ENCODE peak calls at places on chromosome 9, in nine cellular contexts. One of them, this sample, is unnamed.

GRCh38 chr9:91758491-91758981 is 191.5 kb downstream of the ROR2 start:
- DNase-seq in stomach: peak; percentile 55
- DNase-seq in cardiac muscle cell: peak; percentile 74
- DNase-seq in right cardiac atrium: no peak
- DNase-seq in astrocyte: no peak
- DNase-seq in fibroblast of lung: peak; percentile 36
- DNase-seq in dorsolateral prefrontal cortex: no peak
- DNase-seq in SJSA1: peak; percentile 23
- DNase-seq in mesendoderm: peak; percentile 82
- DNase-seq in this sample: peak; percentile 46

GRCh38 chr9:124191691-124192208 is 66.0 kb upstream of the NEK6 start:
- DNase-seq in right cardiac atrium: no peak
- DNase-seq in dorsolateral prefrontal cortex: no peak
- DNase-seq in stomach: peak; percentile 4
- DNase-seq in SJSA1: no peak
- DNase-seq in mesendoderm: no peak
- DNase-seq in astrocyte: no peak
- DNase-seq in fibroblast of lung: no peak
- DNase-seq in cardiac muscle cell: no peak
- DNase-seq in this sample: no peak

GRCh38 chr9:88535226-88535931 is 401 bp downstream of the NXNL2 start:
- DNase-seq in right cardiac atrium: no peak
- DNase-seq in stomach: peak; percentile 30
- DNase-seq in dorsolateral prefrontal cortex: no peak
- DNase-seq in SJSA1: no peak
- DNase-seq in fibroblast of lung: peak; percentile 18
- DNase-seq in astrocyte: no peak
- DNase-seq in mesendoderm: peak; percentile 55
- DNase-seq in cardiac muscle cell: no peak
- DNase-seq in this sample: no peak

GRCh38 chr9:91500509-91501011 is 76.9 kb upstream of the NFIL3 start:
- DNase-seq in stomach: no peak
- DNase-seq in cardiac muscle cell: peak; percentile 85
- DNase-seq in dorsolateral prefrontal cortex: no peak
- DNase-seq in astrocyte: peak; percentile 96
- DNase-seq in fibroblast of lung: peak; percentile 96
- DNase-seq in right cardiac atrium: no peak
- DNase-seq in SJSA1: peak; percentile 73
- DNase-seq in mesendoderm: no peak
- DNase-seq in this sample: peak; percentile 77

GRCh38 chr9:129627556-129628492 is 1.9 kb downstream of the NTMT1 start:
- DNase-seq in dorsolateral prefrontal cortex: no peak
- DNase-seq in cardiac muscle cell: no peak
- DNase-seq in stomach: no peak
- DNase-seq in fibroblast of lung: peak; percentile 39
- DNase-seq in SJSA1: no peak
- DNase-seq in mesendoderm: no peak
- DNase-seq in right cardiac atrium: no peak
- DNase-seq in astrocyte: peak; percentile 12
- DNase-seq in this sample: no peak

GRCh38 chr9:98081477-98082219 is 25.1 kb downstream of the NANS start:
- DNase-seq in stomach: peak; percentile 54
- DNase-seq in cardiac muscle cell: no peak
- DNase-seq in fibroblast of lung: peak; percentile 10
- DNase-seq in SJSA1: no peak
- DNase-seq in mesendoderm: no peak
- DNase-seq in dorsolateral prefrontal cortex: no peak
- DNase-seq in right cardiac atrium: no peak
- DNase-seq in astrocyte: no peak
- DNase-seq in this sample: peak; percentile 65

GRCh38 chr9:90508940-90509339 is 133.7 kb downstream of the DIRAS2 start:
- DNase-seq in right cardiac atrium: no peak
- DNase-seq in astrocyte: peak; percentile 20
- DNase-seq in cardiac muscle cell: peak; percentile 12
- DNase-seq in dorsolateral prefrontal cortex: no peak
- DNase-seq in SJSA1: no peak
- DNase-seq in fibroblast of lung: peak; percentile 33
- DNase-seq in stomach: no peak
- DNase-seq in mesendoderm: peak; percentile 19
- DNase-seq in this sample: peak; percentile 22

GRCh38 chr9:93942176-93942575 is 13.0 kb downstream of the BARX1 start:
- DNase-seq in dorsolateral prefrontal cortex: no peak
- DNase-seq in mesendoderm: no peak
- DNase-seq in right cardiac atrium: no peak
- DNase-seq in SJSA1: no peak
- DNase-seq in astrocyte: no peak
- DNase-seq in cardiac muscle cell: no peak
- DNase-seq in stomach: no peak
- DNase-seq in fibroblast of lung: no peak
- DNase-seq in this sample: no peak

GRCh38 chr9:130029223-130029583 is 13.8 kb downstream of the FNBP1 start:
- DNase-seq in stomach: no peak
- DNase-seq in right cardiac atrium: no peak
- DNase-seq in fibroblast of lung: no peak
- DNase-seq in SJSA1: no peak
- DNase-seq in cardiac muscle cell: no peak
- DNase-seq in mesendoderm: no peak
- DNase-seq in dorsolateral prefrontal cortex: no peak
- DNase-seq in astrocyte: no peak
- DNase-seq in this sample: no peak

GRCh38 chr9:130766031-130766903 is 68.8 kb upstream of the ABL1 start:
- DNase-seq in fibroblast of lung: peak; percentile 78
- DNase-seq in cardiac muscle cell: no peak
- DNase-seq in SJSA1: no peak
- DNase-seq in stomach: no peak
- DNase-seq in dorsolateral prefrontal cortex: no peak
- DNase-seq in mesendoderm: peak; percentile 31
- DNase-seq in astrocyte: peak; percentile 71
- DNase-seq in right cardiac atrium: no peak
- DNase-seq in this sample: no peak

GRCh38 chr9:70566066-70566465 is 151.6 kb upstream of the KLF9 start:
- DNase-seq in right cardiac atrium: no peak
- DNase-seq in astrocyte: no peak
- DNase-seq in cardiac muscle cell: no peak
- DNase-seq in fibroblast of lung: no peak
- DNase-seq in stomach: no peak
- DNase-seq in SJSA1: no peak
- DNase-seq in dorsolateral prefrontal cortex: no peak
- DNase-seq in mesendoderm: no peak
- DNase-seq in this sample: no peak

GRCh38 chr9:121609845-121610637 is 41.4 kb upstream of the DAB2IP start:
- DNase-seq in mesendoderm: peak; percentile 86
- DNase-seq in cardiac muscle cell: peak; percentile 42
- DNase-seq in fibroblast of lung: peak; percentile 92
- DNase-seq in astrocyte: peak; percentile 92
- DNase-seq in SJSA1: no peak
- DNase-seq in stomach: peak; percentile 66
- DNase-seq in right cardiac atrium: peak; percentile 62
- DNase-seq in dorsolateral prefrontal cortex: peak; percentile 47
- DNase-seq in this sample: peak; percentile 89

GRCh38 chr9:131826966-131827525 is 87.2 kb upstream of the RAPGEF1 start:
- DNase-seq in mesendoderm: no peak
- DNase-seq in fibroblast of lung: no peak
- DNase-seq in astrocyte: no peak
- DNase-seq in cardiac muscle cell: no peak
- DNase-seq in right cardiac atrium: no peak
- DNase-seq in dorsolateral prefrontal cortex: no peak
- DNase-seq in stomach: no peak
- DNase-seq in SJSA1: no peak
- DNase-seq in this sample: no peak

GRCh38 chr9:131831380-131832165 is 91.7 kb upstream of the RAPGEF1 start:
- DNase-seq in mesendoderm: no peak
- DNase-seq in dorsolateral prefrontal cortex: no peak
- DNase-seq in stomach: no peak
- DNase-seq in SJSA1: no peak
- DNase-seq in astrocyte: no peak
- DNase-seq in fibroblast of lung: no peak
- DNase-seq in right cardiac atrium: no peak
- DNase-seq in cardiac muscle cell: no peak
- DNase-seq in this sample: no peak

GRCh38 chr9:131826053-131826452 is 86.2 kb upstream of the RAPGEF1 start:
- DNase-seq in SJSA1: no peak
- DNase-seq in astrocyte: no peak
- DNase-seq in dorsolateral prefrontal cortex: no peak
- DNase-seq in mesendoderm: no peak
- DNase-seq in fibroblast of lung: no peak
- DNase-seq in stomach: no peak
- DNase-seq in right cardiac atrium: no peak
- DNase-seq in cardiac muscle cell: no peak
- DNase-seq in this sample: no peak

GRCh38 chr9:131824953-131825495 is 85.1 kb upstream of the RAPGEF1 start:
- DNase-seq in dorsolateral prefrontal cortex: no peak
- DNase-seq in right cardiac atrium: no peak
- DNase-seq in stomach: no peak
- DNase-seq in astrocyte: no peak
- DNase-seq in cardiac muscle cell: no peak
- DNase-seq in SJSA1: no peak
- DNase-seq in fibroblast of lung: no peak
- DNase-seq in mesendoderm: no peak
- DNase-seq in this sample: no peak

DNA sequence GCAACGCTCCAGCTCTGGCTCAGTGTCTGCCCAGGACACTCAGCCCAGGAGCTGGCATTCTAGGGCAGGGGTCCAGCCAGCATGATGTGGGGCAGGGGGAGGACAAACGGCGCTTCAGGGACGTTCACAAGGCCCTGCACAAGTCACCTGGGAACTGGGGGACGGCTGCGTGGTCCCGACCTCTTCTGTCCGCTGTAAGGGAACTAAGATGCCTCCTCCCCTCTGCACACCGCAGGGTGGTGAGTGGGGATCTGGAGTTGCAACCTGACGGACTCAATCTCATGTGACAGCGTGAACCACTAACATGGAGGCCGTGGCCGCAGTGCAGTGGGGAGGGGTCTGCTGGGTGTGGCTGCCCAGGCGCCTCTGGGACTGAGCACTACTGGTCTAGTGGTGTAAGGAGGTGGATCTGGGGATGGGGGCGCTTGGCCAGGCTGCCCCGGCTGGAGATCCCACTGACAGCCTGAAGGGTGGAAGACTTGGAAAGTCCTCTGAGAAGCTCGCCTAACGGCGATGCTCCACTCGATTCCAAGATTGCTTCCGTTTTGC is 88.0 kb upstream of the RAPGEF1 start:
- DNase-seq in dorsolateral prefrontal cortex: no peak
- DNase-seq in mesendoderm: no peak
- DNase-seq in right cardiac atrium: no peak
- DNase-seq in stomach: no peak
- DNase-seq in fibroblast of lung: no peak
- DNase-seq in astrocyte: no peak
- DNase-seq in cardiac muscle cell: no peak
- DNase-seq in SJSA1: no peak
- DNase-seq in this sample: no peak
- H3K27me3 ChIP-seq in dorsolateral prefrontal cortex: no peaks in the 10 kb centered on the region
- H3K27me3 ChIP-seq in mesendoderm: no peaks in the 10 kb centered on the region
- H3K27me3 ChIP-seq in right cardiac atrium: no peaks in the 10 kb centered on the region
- H3K27me3 ChIP-seq in stomach: peaks cover 47% of the 10 kb centered on the region
- H3K27me3 ChIP-seq in fibroblast of lung: peaks cover 38% of the 10 kb centered on the region
- H3K27me3 ChIP-seq in astrocyte: peaks cover 36% of the 10 kb centered on the region
- H3K27me3 ChIP-seq in cardiac muscle cell: no peaks in the 10 kb centered on the region
- H3K27me3 ChIP-seq in SJSA1: peaks cover 30% of the 10 kb centered on the region
- H3K27me3 ChIP-seq in this sample: no peaks in the 10 kb centered on the region

DNA sequence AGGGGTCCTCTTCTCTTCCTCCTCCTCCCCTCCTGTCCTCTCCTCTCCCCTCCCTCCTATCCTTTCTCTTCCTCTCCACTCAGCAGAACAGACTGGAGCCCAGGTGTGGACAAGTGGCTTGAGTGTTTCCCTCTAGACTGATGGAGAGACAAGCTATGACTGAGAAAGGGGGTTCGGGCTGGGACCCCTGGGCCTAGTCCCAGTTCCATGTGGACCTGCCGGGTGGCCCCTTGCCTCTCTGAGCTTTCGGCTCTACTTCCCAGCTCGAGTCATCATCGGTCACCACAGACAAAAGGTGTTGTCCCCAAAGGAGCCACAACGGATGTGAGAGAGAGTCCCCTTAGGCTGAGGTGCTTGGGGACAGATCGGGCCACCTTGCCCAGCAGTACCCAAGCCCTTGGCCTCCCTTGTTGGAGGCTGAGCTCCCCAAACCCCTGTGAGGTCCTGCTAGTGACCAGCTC is 3.4 kb upstream of the RXRA start:
- DNase-seq in right cardiac atrium: peak; percentile 9
- DNase-seq in mesendoderm: no peak
- DNase-seq in astrocyte: no peak
- DNase-seq in fibroblast of lung: no peak
- DNase-seq in SJSA1: no peak
- DNase-seq in cardiac muscle cell: no peak
- DNase-seq in dorsolateral prefrontal cortex: no peak
- DNase-seq in stomach: no peak
- DNase-seq in this sample: no peak
- H3K27me3 ChIP-seq in right cardiac atrium: no peaks in the 10 kb centered on the region
- H3K27me3 ChIP-seq in mesendoderm: no peaks in the 10 kb centered on the region
- H3K27me3 ChIP-seq in astrocyte: no peaks in the 10 kb centered on the region
- H3K27me3 ChIP-seq in fibroblast of lung: no peaks in the 10 kb centered on the region
- H3K27me3 ChIP-seq in SJSA1: no peaks in the 10 kb centered on the region
- H3K27me3 ChIP-seq in cardiac muscle cell: no peaks in the 10 kb centered on the region
- H3K27me3 ChIP-seq in dorsolateral prefrontal cortex: no peaks in the 10 kb centered on the region
- H3K27me3 ChIP-seq in stomach: no peaks in the 10 kb centered on the region
- H3K27me3 ChIP-seq in this sample: no peaks in the 10 kb centered on the region

GRCh38 chr9:35856882-35857281 is 13.3 kb downstream of the OR13J1 start:
- DNase-seq in right cardiac atrium: no peak
- DNase-seq in cardiac muscle cell: no peak
- DNase-seq in SJSA1: no peak
- DNase-seq in mesendoderm: no peak
- DNase-seq in astrocyte: no peak
- DNase-seq in dorsolateral prefrontal cortex: no peak
- DNase-seq in stomach: no peak
- DNase-seq in fibroblast of lung: no peak
- DNase-seq in this sample: no peak
- H3K27me3 ChIP-seq in right cardiac atrium: no peaks in the 10 kb centered on the region
- H3K27me3 ChIP-seq in cardiac muscle cell: no peaks in the 10 kb centered on the region
- H3K27me3 ChIP-seq in SJSA1: no peaks in the 10 kb centered on the region
- H3K27me3 ChIP-seq in mesendoderm: no peaks in the 10 kb centered on the region
- H3K27me3 ChIP-seq in astrocyte: peaks cover 14% of the 10 kb centered on the region
- H3K27me3 ChIP-seq in dorsolateral prefrontal cortex: no peaks in the 10 kb centered on the region
- H3K27me3 ChIP-seq in stomach: peaks cover 43% of the 10 kb centered on the region
- H3K27me3 ChIP-seq in fibroblast of lung: peaks cover 18% of the 10 kb centered on the region
- H3K27me3 ChIP-seq in this sample: peaks cover 15% of the 10 kb centered on the region

DNA sequence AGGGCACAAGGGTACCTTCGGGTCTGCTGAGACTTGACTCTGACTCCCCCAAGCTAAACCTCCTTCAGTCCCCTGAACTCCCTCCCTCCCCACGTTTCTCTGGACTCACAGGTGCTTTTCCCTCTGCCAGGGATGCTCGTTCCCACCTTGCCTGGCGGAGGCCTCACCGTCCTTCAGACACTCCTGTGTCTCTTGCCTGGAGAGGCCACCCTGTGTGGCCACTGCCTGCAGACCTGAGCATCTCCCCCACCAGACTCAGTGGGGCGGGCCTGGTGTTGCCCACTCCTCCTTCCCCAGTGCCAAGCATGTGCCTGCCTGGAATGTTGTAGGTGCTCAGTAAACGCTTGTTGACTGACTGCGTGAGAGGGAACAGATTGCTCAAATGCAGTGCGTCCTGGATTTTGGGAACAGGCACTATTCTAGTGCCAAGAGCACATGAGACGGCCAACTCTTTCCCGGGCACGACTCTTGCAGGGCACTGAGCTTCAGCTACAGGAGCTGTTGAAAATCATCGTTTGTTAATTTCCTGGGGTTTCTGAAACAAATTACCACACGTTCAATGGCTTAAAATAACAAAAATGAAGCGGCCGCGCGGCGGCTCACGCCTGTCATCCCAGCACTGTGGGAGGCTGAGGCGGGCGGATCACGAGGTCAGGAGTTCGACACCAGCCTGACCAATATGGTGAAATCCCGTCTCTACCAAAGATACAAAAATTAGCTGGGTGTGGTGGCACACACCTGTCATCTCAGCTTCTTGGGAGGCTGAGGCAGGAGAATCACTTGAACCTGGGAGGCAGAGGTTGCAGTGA is 71.0 kb upstream of the BARHL1 start:
- DNase-seq in SJSA1: no peak
- DNase-seq in mesendoderm: no peak
- DNase-seq in astrocyte: no peak
- DNase-seq in stomach: no peak
- DNase-seq in fibroblast of lung: no peak
- DNase-seq in dorsolateral prefrontal cortex: no peak
- DNase-seq in right cardiac atrium: no peak
- DNase-seq in cardiac muscle cell: no peak
- DNase-seq in this sample: no peak
- H3K27me3 ChIP-seq in SJSA1: peaks cover 13% of the 10 kb centered on the region
- H3K27me3 ChIP-seq in mesendoderm: no peaks in the 10 kb centered on the region
- H3K27me3 ChIP-seq in astrocyte: peaks cover 21% of the 10 kb centered on the region
- H3K27me3 ChIP-seq in stomach: peaks cover 76% of the 10 kb centered on the region
- H3K27me3 ChIP-seq in fibroblast of lung: no peaks in the 10 kb centered on the region
- H3K27me3 ChIP-seq in dorsolateral prefrontal cortex: no peaks in the 10 kb centered on the region
- H3K27me3 ChIP-seq in right cardiac atrium: no peaks in the 10 kb centered on the region
- H3K27me3 ChIP-seq in cardiac muscle cell: no peaks in the 10 kb centered on the region
- H3K27me3 ChIP-seq in this sample: no peaks in the 10 kb centered on the region

This sample was measured in MG63.